ENCODE peak calls at places on chromosomes 12 and 14, in five cellular contexts. S, N, G, I and T are unnamed samples.

GRCh38 chr14:55240526-55241178 is 30.6 kb upstream of the FBXO34 start:
- DNase-seq in G (peak; percentile 75), I (peak; percentile 75), S (no peak), N (no peak), T (peak; percentile 55)

GRCh38 chr14:26528415-26529182 is 69.2 kb downstream of the NOVA1 start:
- DNase-seq in G (peak; percentile 71), S (no peak), N (no peak), I (no peak), T (peak; percentile 44)

GRCh38 chr12:30696486-30696885 is 817 bp upstream of the IPO8 start:
- DNase-seq in S (no peak), N (no peak), G (no peak), I (no peak), T (no peak)

GRCh38 chr14:74400328-74400727 is 25.7 kb downstream of the SYNDIG1L start:
- DNase-seq in N (peak; percentile 23), I (peak; percentile 19), S (peak; percentile 52), G (peak; percentile 4), T (no peak)

GRCh38 chr12:42564540-42564939 is 25.0 kb downstream of the PRICKLE1 start:
- DNase-seq in I (peak; percentile 12), N (no peak), G (no peak), S (no peak), T (peak; percentile 73)

GRCh38 chr14:100861188-100861936 is 35.4 kb downstream of the MEG3 start:
- DNase-seq in I (no peak), G (no peak), S (no peak), N (no peak), T (no peak)

GRCh38 chr12:120538281-120539156 is 4.4 kb downstream of the RNF10 start:
- DNase-seq in G (peak; percentile 47), N (no peak), S (no peak), I (peak; percentile 15), T (peak; percentile 77)

GRCh38 chr12:94101902-94102660 is 46.3 kb upstream of the PLXNC1 start:
- DNase-seq in I (peak; percentile 84), N (peak; percentile 82), G (peak; percentile 88), S (peak; percentile 89), T (peak; percentile 56)

GRCh38 chr14:78598046-78598652 is 428.0 kb downstream of the NRXN3 start:
- DNase-seq in G (peak; percentile 39), S (peak; percentile 59), N (peak; percentile 53), I (peak; percentile 56), T (peak; percentile 26)

GRCh38 chr14:77023001-77023996 is 5.2 kb downstream of the IRF2BPL start:
- DNase-seq in I (peak; percentile 62), N (no peak), G (peak; percentile 62), S (no peak), T (peak; percentile 64)

GRCh38 chr12:6123258-6123657 is 1.2 kb downstream of the VWF start:
- DNase-seq in I (no peak), N (no peak), S (no peak), G (no peak), T (no peak)

GRCh38 chr12:104218935-104219334 is 3.4 kb downstream of the TXNRD1 start:
- DNase-seq in S (no peak), I (peak; percentile 64), G (peak; percentile 45), N (no peak), T (peak; percentile 30)

GRCh38 chr12:58776144-58776543 is 144.2 kb downstream of the LRIG3 start:
- DNase-seq in I (no peak), G (no peak), N (no peak), S (no peak), T (no peak)

GRCh38 chr12:131065801-131066200 is 112.1 kb downstream of the ADGRD1 start:
- DNase-seq in I (no peak), G (no peak), N (no peak), S (no peak), T (no peak)

GRCh38 chr12:66668311-66668710 is 10.6 kb downstream of the GRIP1 start:
- DNase-seq in G (no peak), S (no peak), I (no peak), N (no peak), T (no peak)

GRCh38 chr12:42213954-42214426 is 24.1 kb downstream of the YAF2 start:
- DNase-seq in N (no peak), I (peak; percentile 44), G (peak; percentile 48), S (no peak), T (peak; percentile 67)

GRCh38 chr12:32146074-32146873 is 39.6 kb downstream of the BICD1 start:
- DNase-seq in I (no peak), N (no peak), S (no peak), G (no peak), T (no peak)

GRCh38 chr14:23660290-23661226 is 24.4 kb downstream of the DHRS2 start:
- DNase-seq in I (no peak), G (no peak), S (no peak), N (no peak), T (no peak)

GRCh38 chr12:113062502-113063395 is 6.2 kb downstream of the DTX1 start:
- DNase-seq in I (no peak), N (no peak), S (peak; percentile 88), G (no peak), T (no peak)

GRCh38 chr12:103053089-103053488 is 95.6 kb downstream of the ASCL1 start:
- DNase-seq in I (no peak), N (no peak), G (no peak), S (no peak), T (no peak)

GRCh38 chr12:69284131-69284530 is 44.8 kb downstream of the CPSF6 start:
- DNase-seq in N (peak; percentile 34), G (peak; percentile 77), S (no peak), I (peak; percentile 81), T (peak; percentile 56)

GRCh38 chr12:104154806-104155205 is 16.8 kb upstream of the NFYB start:
- DNase-seq in I (no peak), G (no peak), N (no peak), S (no peak), T (no peak)

GRCh38 chr14:58587271-58587670 is 50.5 kb upstream of the DACT1 start:
- DNase-seq in N (no peak), G (peak; percentile 33), S (no peak), I (peak; percentile 36), T (peak; percentile 82)

GRCh38 chr12:47946413-47947107 is 16.8 kb upstream of the TMEM106C start:
- DNase-seq in N (no peak), S (no peak), I (peak; percentile 46), G (peak; percentile 17), T (peak; percentile 9)

GRCh38 chr12:50482566-50482965 is 22.2 kb upstream of the DIP2B start:
- DNase-seq in N (no peak), I (no peak), G (no peak), S (no peak), T (no peak)

GRCh38 chr12:78120866-78121590 is 290.3 kb downstream of the NAV3 start:
- DNase-seq in G (peak; percentile 82), I (peak; percentile 15), N (no peak), S (peak; percentile 54), T (no peak)

GRCh38 chr12:71730936-71731335 is 23.7 kb upstream of the RAB21 start:
- DNase-seq in I (no peak), S (no peak), G (no peak), N (no peak), T (peak; percentile 51)

GRCh38 chr12:16350682-16351081 is 3.2 kb downstream of the MGST1 start:
- DNase-seq in S (no peak), I (peak; percentile 80), N (no peak), G (peak; percentile 97), T (peak; percentile 97)

GRCh38 chr12:63964301-63964700 is 119.8 kb downstream of the SRGAP1 start:
- DNase-seq in N (no peak), G (no peak), S (no peak), I (no peak), T (no peak)

GRCh38 chr14:102900631-102901571 is 21.6 kb upstream of the AMN start:
- DNase-seq in G (no peak), I (no peak), S (peak; percentile 42), N (no peak), T (no peak)

GRCh38 chr14:102897299-102898027 is 25.0 kb upstream of the AMN start:
- DNase-seq in I (no peak), N (no peak), S (no peak), G (no peak), T (no peak)

GRCh38 chr14:102899516-102899900 is 23.0 kb upstream of the AMN start:
- DNase-seq in N (no peak), S (no peak), G (no peak), I (no peak), T (no peak)

GRCh38 chr14:102898298-102898697 is 24.2 kb upstream of the AMN start:
- DNase-seq in S (no peak), N (no peak), G (no peak), I (no peak), T (no peak)

DNA sequence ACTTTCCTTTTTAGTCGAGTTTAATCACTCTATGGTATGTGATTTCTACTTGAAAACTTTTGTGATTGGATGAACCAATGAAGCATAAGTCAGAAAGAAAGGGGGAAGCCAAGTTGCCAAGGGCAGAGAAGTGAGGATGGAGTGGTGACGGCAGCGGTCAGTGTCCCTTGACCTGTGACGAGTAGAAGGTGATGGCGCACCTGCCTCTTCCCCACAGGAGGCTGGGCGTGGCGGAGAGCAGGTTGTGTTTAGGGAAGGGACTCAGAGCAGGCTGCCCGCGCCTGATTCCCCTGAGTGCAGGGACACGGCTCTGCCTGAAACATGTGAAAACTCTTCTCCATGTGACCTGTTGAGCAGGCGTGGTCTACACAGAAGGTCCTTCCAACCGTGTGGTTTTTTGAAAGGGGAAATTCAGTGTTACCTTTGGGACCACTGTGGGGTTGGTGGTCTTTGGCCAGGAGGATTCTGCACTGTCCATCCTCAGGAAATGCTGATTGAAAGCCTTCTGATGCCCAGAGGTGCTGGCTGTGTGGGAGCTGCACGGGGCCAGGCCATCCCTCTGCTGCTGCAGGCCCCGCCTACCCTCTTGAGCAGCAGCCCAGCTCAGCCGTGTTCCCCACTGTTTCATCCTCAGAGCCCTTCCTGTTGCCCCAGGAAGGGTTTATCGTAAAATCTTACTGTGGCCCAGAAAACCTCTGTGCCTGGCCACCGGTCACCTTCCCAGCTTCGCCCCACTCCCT is 23.5 kb upstream of the AMN start:
- DNase-seq in G (no peak), N (no peak), I (no peak), S (no peak), T (no peak)
- H2AFZ ChIP-seq in G (no peak overlapping the region), N (no peak overlapping the region), I (no peak overlapping the region), S (no peak overlapping the region), T (no peak overlapping the region)

GRCh38 chr14:61532818-61533217 is 162.5 kb upstream of the HIF1A start:
- DNase-seq in G (no peak), S (no peak), I (no peak), N (no peak), T (no peak)

GRCh38 chr14:61531741-61532505 is 163.4 kb upstream of the HIF1A start:
- DNase-seq in N (no peak), S (no peak), I (no peak), G (no peak), T (no peak)

GRCh38 chr14:61528591-61529021 is 166.7 kb upstream of the HIF1A start:
- DNase-seq in I (peak; percentile 94), G (peak; percentile 82), S (no peak), N (no peak), T (peak; percentile 96)

GRCh38 chr14:61530896-61531295 is 164.4 kb upstream of the HIF1A start:
- DNase-seq in N (no peak), I (no peak), G (no peak), S (no peak), T (no peak)

GRCh38 chr14:61530296-61530695 is 165.0 kb upstream of the HIF1A start:
- DNase-seq in N (no peak), G (no peak), I (no peak), S (no peak), T (no peak)
- H3K4me1 ChIP-seq in N (no peaks in the 10 kb centered on the region), G (peaks cover 16% of the 10 kb centered on the region), I (peaks cover 37% of the 10 kb centered on the region), S (peaks cover 26% of the 10 kb centered on the region), T (peaks cover 37% of the 10 kb centered on the region)

GRCh38 chr12:95402096-95402495 is 71.9 kb upstream of the METAP2 start:
- DNase-seq in N (no peak), S (no peak), G (no peak), I (no peak), T (no peak)
- H2AFZ ChIP-seq in N (no peak overlapping the region), S (no peak overlapping the region), G (no peak overlapping the region), I (no peak overlapping the region), T (no peak overlapping the region)

GRCh38 chr14:99599440-99599839 is 4.6 kb downstream of the CCDC85C start:
- DNase-seq in G (no peak), I (no peak), S (no peak), N (no peak), T (no peak)
- H3K4me1 ChIP-seq in G (peaks cover 3% of the 10 kb centered on the region), I (peaks cover 32% of the 10 kb centered on the region), S (peaks cover 16% of the 10 kb centered on the region), N (peaks cover 4% of the 10 kb centered on the region), T (peaks cover 25% of the 10 kb centered on the region)